ENCODE peak calls at places on chromosomes 7 and 10, in nine cellular contexts. M, E, F, J, U, D, I, V and X are unnamed samples.

GRCh38 chr10:34726862-34727261 is 88.2 kb downstream of the PARD3 start:
- DNase-seq in E (no peak), U (no peak), F (no peak), V (no peak), I (no peak), D (no peak), J (no peak), M (no peak), X (no peak)

GRCh38 chr10:52066383-52066782 is 247.7 kb upstream of the DKK1 start:
- DNase-seq in F (no peak), I (no peak), M (no peak), D (no peak), E (no peak), U (peak), J (no peak), V (no peak), X (no peak)

GRCh38 chr10:109784236-109784635 is 139.1 kb downstream of the XPNPEP1 start:
- DNase-seq in E (no peak), V (no peak), I (no peak), U (peak), M (no peak), F (no peak), J (no peak), D (peak), X (peak)

GRCh38 chr10:73060738-73061635 is 35.7 kb downstream of the P4HA1 start:
- DNase-seq in I (no peak), M (no peak), U (peak), D (peak), V (peak), E (no peak), F (no peak), J (peak), X (peak)

GRCh38 chr7:21771906-21772610 is 173.6 kb downstream of the CDCA7L start:
- DNase-seq in D (peak), J (no peak), F (no peak), E (no peak), V (peak), U (no peak), M (no peak), I (no peak), X (no peak)

GRCh38 chr10:117537436-117537903 is 5.1 kb upstream of the EMX2 start:
- DNase-seq in I (no peak), U (no peak), F (peak), E (no peak), D (no peak), V (peak), J (no peak), M (no peak), X (no peak)

GRCh38 chr7:73682745-73683055 is 553 bp downstream of the DNAJC30 start:
- DNase-seq in U (no peak), E (no peak), F (no peak), D (no peak), V (no peak), M (no peak), I (no peak), J (no peak), X (no peak)

GRCh38 chr7:80095545-80095944 is 39.1 kb upstream of the GNAI1 start:
- DNase-seq in M (no peak), F (no peak), U (no peak), I (no peak), V (peak), J (no peak), E (no peak), D (peak), X (peak)

GRCh38 chr7:6478186-6478585 is 30.4 kb upstream of the DAGLB start:
- DNase-seq in J (no peak), D (no peak), V (no peak), I (no peak), E (no peak), U (no peak), F (no peak), M (no peak), X (no peak)

GRCh38 chr7:85023066-85023687 is 163.7 kb downstream of the SEMA3D start:
- DNase-seq in V (peak), U (peak), D (peak), J (peak), I (no peak), M (no peak), F (no peak), E (no peak), X (peak)

GRCh38 chr7:88357295-88357694 is 50.6 kb upstream of the STEAP4 start:
- DNase-seq in I (no peak), M (no peak), D (no peak), V (peak), E (no peak), J (no peak), F (peak), U (no peak), X (no peak)

GRCh38 chr10:132361581-132362101 is 29.6 kb downstream of the LRRC27 start:
- DNase-seq in U (no peak), V (no peak), I (no peak), E (no peak), D (no peak), M (no peak), J (no peak), F (no peak), X (no peak)

GRCh38 chr10:51993475-51993874 is 294.1 kb upstream of the CSTF2T start:
- DNase-seq in D (no peak), V (no peak), J (no peak), E (no peak), U (no peak), I (no peak), F (no peak), M (no peak), X (no peak)

GRCh38 chr10:17123062-17123661 is 6.4 kb downstream of the CUBN start:
- DNase-seq in D (peak), I (no peak), V (peak), M (peak), U (peak), F (no peak), J (no peak), E (no peak), X (peak)

GRCh38 chr10:102545997-102546396 is 42.2 kb downstream of the SUFU start:
- DNase-seq in I (peak), J (no peak), F (no peak), E (no peak), M (no peak), V (peak), U (peak), D (no peak), X (no peak)

GRCh38 chr10:105691811-105692210 is 1050.7 kb downstream of the SORCS3 start:
- DNase-seq in E (no peak), M (no peak), I (no peak), D (peak), U (no peak), J (no peak), F (no peak), V (no peak), X (peak)